ENCODE peak calls at places on chromosomes 5 and 9, in nine cellular contexts. W is posterior cingulate gyrus; I is NCI-H2029 treated with DMSO at 0.1 percent for 48 hours; B is activated T-cell treated with anti-CD3 and anti-CD28 coated beads for 1 hour; S is fibroblast of mammary gland; T is stimulated activated CD4-positive, alpha-beta T cell treated with anti-CD3 and anti-CD28 coated beads, Interleukin-2, amount 100 ng/mL, for 24 hours; Y is M059J; M is PC-9; N is A172. X is an unnamed sample.

GRCh38 chr5:82163459-82164108 is 114.6 kb downstream of the RPS23 start:
- DNase-seq in Y (peak; percentile 29), I (no peak), B (no peak), N (no peak), W (no peak), S (peak; percentile 81), T (no peak), M (no peak), X (peak; percentile 52)

GRCh38 chr9:76902395-76902794 is 3.5 kb downstream of the PRUNE2 start:
- DNase-seq in N (no peak), M (no peak), B (no peak), Y (no peak), W (no peak), S (no peak), I (no peak), T (no peak), X (no peak)

GRCh38 chr9:129703667-129704355 is 38.4 kb downstream of the PRRX2 start:
- DNase-seq in W (no peak), B (no peak), M (no peak), S (peak; percentile 58), N (no peak), T (no peak), Y (peak; percentile 30), I (no peak), X (no peak)

GRCh38 chr9:118121361-118121760 is 417.2 kb downstream of the TLR4 start:
- DNase-seq in M (no peak), B (no peak), W (no peak), Y (peak; percentile 15), N (no peak), S (no peak), T (no peak), I (no peak), X (no peak)

GRCh38 chr9:73411494-73411893 is 259.8 kb downstream of the ANXA1 start:
- DNase-seq in I (no peak), N (no peak), Y (no peak), M (no peak), B (no peak), T (no peak), W (no peak), S (no peak), X (no peak)

GRCh38 chr5:180604271-180604670 is 13.0 kb upstream of the SCGB3A1 start:
- DNase-seq in I (no peak), Y (no peak), T (no peak), N (no peak), W (peak; percentile 14), M (no peak), S (no peak), B (no peak), X (no peak)

GRCh38 chr9:126419475-126419874 is 92.8 kb downstream of the MVB12B start:
- DNase-seq in S (no peak), W (no peak), N (peak; percentile 66), B (no peak), M (no peak), T (no peak), Y (no peak), I (peak; percentile 94), X (peak; percentile 67)

GRCh38 chr5:119387900-119388618 is 32.2 kb downstream of the TNFAIP8 start:
- DNase-seq in T (no peak), W (no peak), M (no peak), Y (no peak), N (no peak), B (no peak), S (no peak), I (no peak), X (no peak)

GRCh38 chr9:14238044-14238443 is 75.9 kb downstream of the NFIB start:
- DNase-seq in T (no peak), M (peak; percentile 41), I (no peak), B (no peak), N (peak; percentile 50), S (peak; percentile 28), Y (peak; percentile 86), W (no peak), X (peak; percentile 68)

GRCh38 chr9:127919253-127919815 is 2.5 kb upstream of the ST6GALNAC4 start:
- DNase-seq in Y (peak; percentile 100), T (peak; percentile 36), N (peak; percentile 100), B (no peak), I (no peak), W (no peak), S (peak; percentile 100), M (peak; percentile 95), X (peak; percentile 98)